ENCODE peak calls at places on chromosomes 2 and 18, in five cellular contexts. Y is mesendoderm, D is neural crest cell, F is GOT3, Z is NCI-H2029. I is an unnamed sample.
A peak's percentile ranks its signal among the peaks of the same experiment; 100 is the strongest.

GRCh38 chr2:150609831-150610582 is 122.5 kb upstream of the RND3 start:
- DNase-seq in Y (no peak), D (no peak), F (no peak), Z (no peak), I (no peak)

GRCh38 chr2:46067501-46068292 is 229.5 kb upstream of the EPAS1 start:
- DNase-seq in Y (peak; percentile 44), D (no peak), F (no peak), Z (no peak), I (no peak)

GRCh38 chr2:231348173-231348572 is 47.3 kb upstream of the B3GNT7 start:
- DNase-seq in Y (peak; percentile 55), D (no peak), F (no peak), Z (no peak), I (no peak)

GRCh38 chr2:61469424-61470121 is 1.3 kb downstream of the USP34 start:
- DNase-seq in Y (no peak), D (no peak), F (no peak), Z (no peak), I (peak; percentile 27)

GRCh38 chr2:36615214-36615613 is 17.2 kb upstream of the FEZ2 start:
- DNase-seq in Y (peak; percentile 82), D (no peak), F (no peak), Z (no peak), I (no peak)

GRCh38 chr2:12716250-12717190 is at the start of gene TRIB2:
- DNase-seq in Y (peak; percentile 92), D (peak; percentile 69), F (peak; percentile 53), Z (peak; percentile 28), I (peak; percentile 81)

GRCh38 chr2:234676109-234676858 is 179.4 kb upstream of the ARL4C start:
- DNase-seq in Y (no peak), D (no peak), F (no peak), Z (peak; percentile 82), I (peak; percentile 98)

GRCh38 chr18:51278045-51278649 is 80.7 kb upstream of the MEX3C start:
- DNase-seq in Y (peak; percentile 72), D (peak; percentile 33), F (no peak), Z (no peak), I (peak; percentile 13)

GRCh38 chr18:8643479-8643878 is 34.2 kb downstream of the RAB12 start:
- DNase-seq in Y (no peak), D (no peak), F (no peak), Z (no peak), I (no peak)

GRCh38 chr2:31428001-31428418 is 13.5 kb upstream of the XDH start:
- DNase-seq in Y (peak; percentile 89), D (no peak), F (no peak), Z (no peak), I (no peak)

GRCh38 chr2:51013060-51013746 is 18.7 kb downstream of the NRXN1 start:
- DNase-seq in Y (peak; percentile 70), D (no peak), F (no peak), Z (peak; percentile 97), I (peak; percentile 98)

GRCh38 chr2:62505649-62506420 is at the start of gene TMEM17:
- DNase-seq in Y (peak; percentile 96), D (peak; percentile 92), F (peak; percentile 72), Z (peak; percentile 76), I (peak; percentile 92)

GRCh38 chr2:230160112-230160660 is 59.6 kb downstream of the SP110 start:
- DNase-seq in Y (peak; percentile 70), D (peak; percentile 59), F (no peak), Z (peak; percentile 23), I (peak; percentile 69)

GRCh38 chr2:19630921-19631320 is 270.9 kb downstream of the TTC32 start:
- DNase-seq in Y (no peak), D (no peak), F (no peak), Z (no peak), I (no peak)

GRCh38 chr18:76569644-76570415 is 74.8 kb upstream of the ZNF516 start:
- DNase-seq in Y (no peak), D (no peak), F (no peak), Z (no peak), I (no peak)

GRCh38 chr2:236997086-236997485 is 88.6 kb upstream of the COPS8 start:
- DNase-seq in Y (peak; percentile 37), D (no peak), F (no peak), Z (peak; percentile 56), I (peak; percentile 45)

GRCh38 chr2:134818321-134818720 is 20.1 kb upstream of the ACMSD start:
- DNase-seq in Y (no peak), D (no peak), F (no peak), Z (no peak), I (no peak)

GRCh38 chr2:109164739-109165221 is 35.8 kb downstream of the SH3RF3 start:
- DNase-seq in Y (no peak), D (no peak), F (no peak), Z (no peak), I (no peak)

GRCh38 chr2:104658149-104658839 is 195.6 kb upstream of the POU3F3 start:
- DNase-seq in Y (peak; percentile 89), D (peak; percentile 42), F (no peak), Z (no peak), I (no peak)

GRCh38 chr2:101619191-101619591 is 78.3 kb upstream of the MAP4K4 start:
- DNase-seq in Y (no peak), D (no peak), F (no peak), Z (no peak), I (no peak)

GRCh38 chr2:26298638-26299393 is 47.1 kb upstream of the SELENOI start:
- DNase-seq in Y (peak; percentile 59), D (no peak), F (no peak), Z (no peak), I (no peak)

GRCh38 chr2:15941970-15942710 is 1.8 kb downstream of the MYCN start:
- DNase-seq in Y (peak; percentile 62), D (peak; percentile 53), F (no peak), Z (no peak), I (no peak)

GRCh38 chr2:236879416-236879963 is 206.2 kb upstream of the COPS8 start:
- DNase-seq in Y (no peak), D (no peak), F (no peak), Z (no peak), I (no peak)

GRCh38 chr18:61141691-61142090 is 191.5 kb upstream of the CDH20 start:
- DNase-seq in Y (no peak), D (no peak), F (no peak), Z (no peak), I (no peak)

GRCh38 chr2:198861080-198861479 is 596.7 kb downstream of the SATB2 start:
- DNase-seq in Y (no peak), D (no peak), F (no peak), Z (no peak), I (no peak)

GRCh38 chr2:140580799-140581198 is 1550.0 kb downstream of the LRP1B start:
- DNase-seq in Y (no peak), D (no peak), F (no peak), Z (no peak), I (peak; percentile 46)

GRCh38 chr2:88016948-88017779 is 817 bp upstream of the RNU2-63P start:
- DNase-seq in Y (peak; percentile 88), D (no peak), F (no peak), Z (peak; percentile 31), I (no peak)

GRCh38 chr18:11989966-11990380 is 8.7 kb downstream of the IMPA2 start:
- DNase-seq in Y (peak; percentile 42), D (no peak), F (no peak), Z (peak; percentile 24), I (peak; percentile 65)

GRCh38 chr2:95380280-95380679 is 22.2 kb upstream of the FAHD2A start:
- DNase-seq in Y (no peak), D (no peak), F (no peak), Z (no peak), I (no peak)

GRCh38 chr2:204176306-204176705 is 239.7 kb downstream of the ICOS start:
- DNase-seq in Y (no peak), D (no peak), F (no peak), Z (no peak), I (no peak)

GRCh38 chr2:57880446-57880845 is 166.2 kb upstream of the VRK2 start:
- DNase-seq in Y (no peak), D (no peak), F (no peak), Z (no peak), I (no peak)

GRCh38 chr2:121722479-121722878 is 14.2 kb downstream of the NIFK start:
- DNase-seq in Y (no peak), D (no peak), F (no peak), Z (no peak), I (no peak)

I was measured in NCI-H510A treated with DMSO at 0.1 percent for 48 hours.